ENCODE peak calls at places on chromosomes 12 and 14, in four cellular contexts. One of them, this sample, is unnamed.

GRCh38 chr12:100268835-100269564 is 2.0 kb downstream of the SCYL2 start:
- DNase-seq in astrocyte of the hippocampus: peak; percentile 24
- DNase-seq in EL: peak; percentile 11
- DNase-seq in GM13976: no peak
- DNase-seq in this sample: no peak

GRCh38 chr14:75452900-75453816 is 25.3 kb downstream of the JDP2 start:
- DNase-seq in astrocyte of the hippocampus: peak; percentile 95
- DNase-seq in EL: peak; percentile 99
- DNase-seq in GM13976: no peak
- DNase-seq in this sample: no peak

GRCh38 chr12:122421263-122421814 is 1.1 kb downstream of the CLIP1 start:
- DNase-seq in astrocyte of the hippocampus: peak; percentile 73
- DNase-seq in EL: peak; percentile 49
- DNase-seq in GM13976: no peak
- DNase-seq in this sample: no peak

GRCh38 chr12:103882861-103883596 is 42.0 kb upstream of the NT5DC3 start:
- DNase-seq in astrocyte of the hippocampus: no peak
- DNase-seq in EL: no peak
- DNase-seq in GM13976: peak; percentile 41
- DNase-seq in this sample: peak; percentile 38

GRCh38 chr14:23068792-23069412 is 11.6 kb upstream of the CDH24 start:
- DNase-seq in astrocyte of the hippocampus: peak; percentile 94
- DNase-seq in EL: peak; percentile 95
- DNase-seq in GM13976: peak; percentile 92
- DNase-seq in this sample: peak; percentile 93

GRCh38 chr12:4664111-4664510 is 15.2 kb downstream of the NDUFA9 start:
- DNase-seq in astrocyte of the hippocampus: peak; percentile 64
- DNase-seq in EL: peak; percentile 79
- DNase-seq in GM13976: no peak
- DNase-seq in this sample: no peak

GRCh38 chr12:124053855-124054254 is 80.8 kb downstream of the ZNF664 start:
- DNase-seq in astrocyte of the hippocampus: peak; percentile 89
- DNase-seq in EL: peak; percentile 72
- DNase-seq in GM13976: no peak
- DNase-seq in this sample: peak; percentile 32

GRCh38 chr14:38336298-38336697 is 80.4 kb upstream of the CLEC14A start:
- DNase-seq in astrocyte of the hippocampus: no peak
- DNase-seq in EL: no peak
- DNase-seq in GM13976: no peak
- DNase-seq in this sample: no peak

GRCh38 chr12:94628369-94628768 is 22.0 kb downstream of the TMCC3 start:
- DNase-seq in astrocyte of the hippocampus: no peak
- DNase-seq in EL: no peak
- DNase-seq in GM13976: no peak
- DNase-seq in this sample: no peak

GRCh38 chr12:31772685-31773222 is 43.9 kb upstream of the AMN1 start:
- DNase-seq in astrocyte of the hippocampus: no peak
- DNase-seq in EL: no peak
- DNase-seq in GM13976: no peak
- DNase-seq in this sample: no peak

GRCh38 chr12:100539209-100539608 is 34.3 kb upstream of the GAS2L3 start:
- DNase-seq in astrocyte of the hippocampus: peak; percentile 80
- DNase-seq in EL: peak; percentile 41
- DNase-seq in GM13976: no peak
- DNase-seq in this sample: no peak

GRCh38 chr12:50550530-50551223 is 45.9 kb downstream of the DIP2B start:
- DNase-seq in astrocyte of the hippocampus: no peak
- DNase-seq in EL: no peak
- DNase-seq in GM13976: no peak
- DNase-seq in this sample: no peak

GRCh38 chr14:54901380-54902142 is 1.1 kb downstream of the GCH1 start:
- DNase-seq in astrocyte of the hippocampus: no peak
- DNase-seq in EL: peak; percentile 22
- DNase-seq in GM13976: no peak
- DNase-seq in this sample: no peak

GRCh38 chr12:48977290-48978281 is 536 bp upstream of the WNT1 start:
- DNase-seq in astrocyte of the hippocampus: peak; percentile 69
- DNase-seq in EL: peak; percentile 80
- DNase-seq in GM13976: peak; percentile 89
- DNase-seq in this sample: peak; percentile 91

GRCh38 chr12:107607464-107608392 is 77.9 kb upstream of the PWP1 start:
- DNase-seq in astrocyte of the hippocampus: peak; percentile 89
- DNase-seq in EL: peak; percentile 70
- DNase-seq in GM13976: peak; percentile 80
- DNase-seq in this sample: peak; percentile 81

GRCh38 chr14:100665518-100666032 is 61.1 kb upstream of the DLK1 start:
- DNase-seq in astrocyte of the hippocampus: no peak
- DNase-seq in EL: no peak
- DNase-seq in GM13976: no peak
- DNase-seq in this sample: no peak

GRCh38 chr14:45902241-45902640 is 649.2 kb upstream of the MIS18BP1 start:
- DNase-seq in astrocyte of the hippocampus: no peak
- DNase-seq in EL: no peak
- DNase-seq in GM13976: no peak
- DNase-seq in this sample: no peak

GRCh38 chr14:75049731-75050201 is 1.5 kb downstream of the MLH3 start:
- DNase-seq in astrocyte of the hippocampus: no peak
- DNase-seq in EL: no peak
- DNase-seq in GM13976: no peak
- DNase-seq in this sample: no peak

GRCh38 chr14:104374718-104375080 is 204.9 kb upstream of the C14orf180 start:
- DNase-seq in astrocyte of the hippocampus: no peak
- DNase-seq in EL: no peak
- DNase-seq in GM13976: no peak
- DNase-seq in this sample: no peak

GRCh38 chr12:120394483-120395367 is 25.8 kb upstream of the MSI1 start:
- DNase-seq in astrocyte of the hippocampus: peak; percentile 48
- DNase-seq in EL: no peak
- DNase-seq in GM13976: no peak
- DNase-seq in this sample: no peak

GRCh38 chr14:79077096-79077495 is 906.9 kb downstream of the NRXN3 start:
- DNase-seq in astrocyte of the hippocampus: no peak
- DNase-seq in EL: no peak
- DNase-seq in GM13976: no peak
- DNase-seq in this sample: no peak

GRCh38 chr12:114869091-114869834 is 185.3 kb upstream of the TBX3 start:
- DNase-seq in astrocyte of the hippocampus: no peak
- DNase-seq in EL: peak; percentile 56
- DNase-seq in GM13976: no peak
- DNase-seq in this sample: no peak

GRCh38 chr12:67519824-67520433 is 128.6 kb upstream of the DYRK2 start:
- DNase-seq in astrocyte of the hippocampus: no peak
- DNase-seq in EL: no peak
- DNase-seq in GM13976: no peak
- DNase-seq in this sample: no peak

GRCh38 chr14:72476657-72477499 is 417.0 kb downstream of the DPF3 start:
- DNase-seq in astrocyte of the hippocampus: peak; percentile 91
- DNase-seq in EL: peak; percentile 94
- DNase-seq in GM13976: peak; percentile 79
- DNase-seq in this sample: peak; percentile 76

GRCh38 chr12:29681996-29682534 is 101.7 kb downstream of the TMTC1 start:
- DNase-seq in astrocyte of the hippocampus: no peak
- DNase-seq in EL: no peak
- DNase-seq in GM13976: no peak
- DNase-seq in this sample: no peak

GRCh38 chr12:119544780-119545625 is 48.6 kb upstream of the TMEM233 start:
- DNase-seq in astrocyte of the hippocampus: peak; percentile 86
- DNase-seq in EL: peak; percentile 59
- DNase-seq in GM13976: peak; percentile 63
- DNase-seq in this sample: peak; percentile 66

GRCh38 chr12:21413369-21414277 is 23.8 kb upstream of the PYROXD1 start:
- DNase-seq in astrocyte of the hippocampus: no peak
- DNase-seq in EL: no peak
- DNase-seq in GM13976: no peak
- DNase-seq in this sample: no peak

GRCh38 chr12:115998119-115998633 is 279.3 kb downstream of the MED13L start:
- DNase-seq in astrocyte of the hippocampus: peak; percentile 75
- DNase-seq in EL: peak; percentile 54
- DNase-seq in GM13976: peak; percentile 49
- DNase-seq in this sample: peak; percentile 25

GRCh38 chr12:132453361-132454133 is 36.4 kb upstream of the FBRSL1 start:
- DNase-seq in astrocyte of the hippocampus: peak; percentile 69
- DNase-seq in EL: peak; percentile 83
- DNase-seq in GM13976: no peak
- DNase-seq in this sample: no peak

GRCh38 chr12:41224066-41224465 is 35.9 kb downstream of the PDZRN4 start:
- DNase-seq in astrocyte of the hippocampus: no peak
- DNase-seq in EL: no peak
- DNase-seq in GM13976: no peak
- DNase-seq in this sample: no peak

GRCh38 chr12:41108032-41108431 is 80.1 kb upstream of the PDZRN4 start:
- DNase-seq in astrocyte of the hippocampus: peak; percentile 4
- DNase-seq in EL: no peak
- DNase-seq in GM13976: no peak
- DNase-seq in this sample: no peak

GRCh38 chr12:67813509-67813908 is 165.0 kb downstream of the DYRK2 start:
- DNase-seq in astrocyte of the hippocampus: no peak
- DNase-seq in EL: peak; percentile 30
- DNase-seq in GM13976: no peak
- DNase-seq in this sample: no peak

GRCh38 chr14:61188196-61188595 is 92.9 kb downstream of the TMEM30B start:
- DNase-seq in astrocyte of the hippocampus: peak; percentile 32
- DNase-seq in EL: peak; percentile 19
- DNase-seq in GM13976: no peak
- DNase-seq in this sample: no peak

GRCh38 chr12:3101309-3102022 is 24.3 kb downstream of the TSPAN9 start:
- DNase-seq in astrocyte of the hippocampus: peak; percentile 44
- DNase-seq in EL: peak; percentile 29
- DNase-seq in GM13976: no peak
- DNase-seq in this sample: no peak

GRCh38 chr12:92089559-92089958 is 56.1 kb downstream of the BTG1 start:
- DNase-seq in astrocyte of the hippocampus: no peak
- DNase-seq in EL: no peak
- DNase-seq in GM13976: no peak
- DNase-seq in this sample: no peak

GRCh38 chr12:90152897-90153624 is 444.4 kb upstream of the ATP2B1 start:
- DNase-seq in astrocyte of the hippocampus: no peak
- DNase-seq in EL: peak; percentile 41
- DNase-seq in GM13976: no peak
- DNase-seq in this sample: no peak

This sample was measured in GM13977.